ENCODE peak calls at places on chromosomes 3 and 15, in nine cellular contexts. U, V, G, P, I, Z, C, N and L are unnamed samples.

GRCh38 chr15:60568301-60568742 is 89.4 kb upstream of the ICE2 start:
- DNase-seq in N (no peak), V (no peak), U (no peak), P (no peak), G (no peak), Z (no peak), I (no peak), C (no peak), L (no peak)

GRCh38 chr15:98143116-98143515 is 182.6 kb downstream of the ARRDC4 start:
- DNase-seq in I (no peak), V (no peak), P (no peak), C (no peak), N (no peak), U (no peak), G (no peak), Z (no peak), L (no peak)

GRCh38 chr3:48125026-48125704 is 63.1 kb downstream of the CDC25A start:
- DNase-seq in Z (no peak), I (peak; percentile 43), P (no peak), N (peak; percentile 85), G (no peak), U (no peak), V (no peak), C (no peak), L (no peak)

GRCh38 chr15:69893863-69894262 is 203.9 kb downstream of the TLE3 start:
- DNase-seq in Z (peak; percentile 77), P (peak; percentile 42), U (no peak), C (no peak), N (peak; percentile 87), V (no peak), I (no peak), G (no peak), L (no peak)

GRCh38 chr15:40325700-40326099 is 2.2 kb downstream of the INAFM2 start:
- DNase-seq in U (no peak), P (no peak), G (no peak), I (no peak), V (no peak), C (no peak), Z (no peak), N (no peak), L (no peak)

GRCh38 chr15:69092159-69092558 is 68.3 kb upstream of the GLCE start:
- DNase-seq in C (no peak), G (no peak), Z (no peak), P (no peak), U (peak; percentile 89), N (no peak), V (no peak), I (no peak), L (no peak)

GRCh38 chr15:100187677-100188076 is 154.1 kb downstream of the ADAMTS17 start:
- DNase-seq in C (no peak), Z (no peak), G (no peak), I (no peak), U (no peak), N (peak; percentile 49), V (no peak), P (no peak), L (no peak)

GRCh38 chr15:58608129-58608590 is 141.3 kb downstream of the ADAM10 start:
- DNase-seq in V (no peak), C (no peak), P (no peak), N (no peak), Z (no peak), G (no peak), U (no peak), I (no peak), L (no peak)

GRCh38 chr3:115667175-115668065 is 44.1 kb downstream of the GAP43 start:
- DNase-seq in V (no peak), Z (no peak), I (no peak), G (no peak), N (no peak), P (no peak), U (no peak), C (no peak), L (no peak)

GRCh38 chr15:35630570-35630969 is 84.6 kb upstream of the DPH6 start:
- DNase-seq in P (no peak), Z (peak; percentile 17), C (no peak), U (no peak), V (no peak), G (no peak), I (no peak), N (no peak), L (no peak)

GRCh38 chr3:140568131-140568530 is 109.7 kb upstream of the TRIM42 start:
- DNase-seq in P (no peak), U (no peak), Z (no peak), V (no peak), I (no peak), N (no peak), G (no peak), C (no peak), L (no peak)

GRCh38 chr3:156558389-156558788 is 3.5 kb upstream of the SSR3 start:
- DNase-seq in Z (no peak), U (no peak), I (no peak), C (no peak), V (no peak), G (no peak), N (no peak), P (no peak), L (no peak)

GRCh38 chr15:90031231-90031791 is 30.2 kb downstream of the ZNF710 start:
- DNase-seq in I (no peak), Z (no peak), V (no peak), G (peak; percentile 55), C (peak; percentile 20), P (peak; percentile 27), N (peak; percentile 46), U (no peak), L (no peak)

GRCh38 chr3:58519668-58520402 is 17.2 kb downstream of the ACOX2 start:
- DNase-seq in I (no peak), Z (no peak), P (no peak), G (no peak), C (no peak), V (no peak), N (no peak), U (no peak), L (no peak)

GRCh38 chr3:194685050-194685722 is 497 bp upstream of the FAM43A start:
- DNase-seq in V (no peak), Z (no peak), U (no peak), P (no peak), C (no peak), N (peak; percentile 58), G (no peak), I (no peak), L (no peak)

GRCh38 chr15:48462688-48463087 is 131.5 kb downstream of the DUT start:
- DNase-seq in G (no peak), Z (no peak), U (no peak), V (no peak), N (no peak), I (no peak), C (no peak), P (no peak), L (no peak)

GRCh38 chr3:42149537-42150426 is 58.6 kb downstream of the TRAK1 start:
- DNase-seq in C (no peak), U (no peak), I (no peak), N (peak; percentile 87), P (no peak), G (no peak), V (peak; percentile 98), Z (no peak), L (no peak)

GRCh38 chr3:8954938-8955763 is 8.1 kb downstream of the RAD18 start:
- DNase-seq in P (no peak), G (no peak), N (no peak), Z (no peak), V (no peak), C (no peak), U (no peak), I (no peak), L (no peak)

GRCh38 chr3:63576826-63577225 is 75.6 kb upstream of the SNTN start:
- DNase-seq in P (no peak), Z (no peak), C (no peak), U (no peak), V (peak; percentile 87), G (no peak), N (no peak), I (no peak), L (no peak)

GRCh38 chr3:5054098-5054497 is 68.0 kb upstream of the ARL8B start:
- DNase-seq in C (no peak), N (peak; percentile 68), V (no peak), Z (no peak), I (no peak), G (no peak), P (no peak), U (no peak), L (no peak)

GRCh38 chr3:42547401-42547945 is 34.3 kb downstream of the SEC22C start:
- DNase-seq in C (peak; percentile 63), Z (peak; percentile 89), N (peak; percentile 95), G (no peak), U (peak; percentile 40), I (peak; percentile 50), P (peak; percentile 81), V (peak; percentile 71), L (peak; percentile 37)

GRCh38 chr3:123349201-123349535 is 99.7 kb downstream of the ADCY5 start:
- DNase-seq in N (no peak), P (peak; percentile 17), U (no peak), V (no peak), Z (no peak), I (no peak), C (no peak), G (no peak), L (no peak)

GRCh38 chr15:63487076-63487757 is 17.2 kb upstream of the USP3 start:
- DNase-seq in I (peak; percentile 49), V (peak; percentile 88), U (peak; percentile 78), N (peak; percentile 98), G (peak; percentile 71), C (peak; percentile 85), P (peak; percentile 94), Z (peak; percentile 96), L (peak; percentile 81)

GRCh38 chr3:151949706-151950105 is 76.3 kb downstream of the SUCNR1 start:
- DNase-seq in C (no peak), I (no peak), P (no peak), G (no peak), U (no peak), N (no peak), Z (no peak), V (no peak), L (no peak)

GRCh38 chr3:58664611-58665010 is 2.0 kb downstream of the FAM3D start:
- DNase-seq in G (no peak), I (no peak), N (peak; percentile 53), C (no peak), P (no peak), Z (no peak), U (no peak), V (no peak), L (no peak)

GRCh38 chr15:77251662-77252061 is 168.2 kb downstream of the PEAK1 start:
- DNase-seq in N (no peak), Z (no peak), U (no peak), G (no peak), C (no peak), I (no peak), P (no peak), V (no peak), L (no peak)

GRCh38 chr15:66921319-66921718 is 144.1 kb upstream of the SMAD3 start:
- DNase-seq in N (no peak), C (no peak), P (peak; percentile 58), U (no peak), Z (peak; percentile 74), V (peak; percentile 28), I (no peak), G (no peak), L (no peak)

GRCh38 chr3:182241777-182242556 is 530.2 kb downstream of the SOX2 start:
- DNase-seq in G (no peak), U (no peak), V (no peak), I (no peak), Z (peak; percentile 61), N (no peak), P (peak; percentile 61), C (no peak), L (no peak)

GRCh38 chr3:100087203-100087602 is 27.1 kb downstream of the FILIP1L start:
- DNase-seq in Z (no peak), P (no peak), N (no peak), V (no peak), C (no peak), G (no peak), U (no peak), I (no peak), L (no peak)

GRCh38 chr3:104032283-104032682 is 1334.4 kb upstream of the ALCAM start:
- DNase-seq in V (no peak), C (no peak), N (no peak), U (no peak), G (no peak), I (no peak), Z (no peak), P (no peak), L (no peak)